ENCODE peak calls at places on chromosomes 13 and 19, in eight cellular contexts. M, Q, E, T, W, G, F and A are unnamed samples.

GRCh38 chr13:93505104-93505952 is 278.7 kb downstream of the GPC6 start:
- DNase-seq in E (peak), G (no peak), Q (peak), F (no peak), M (no peak), T (no peak), W (no peak), A (no peak)

GRCh38 chr19:10406191-10406590 is 2.8 kb upstream of the CDC37 start:
- DNase-seq in E (no peak), F (no peak), T (no peak), Q (no peak), M (no peak), W (no peak), G (no peak), A (no peak)

GRCh38 chr19:46886546-46887239 is 25.9 kb downstream of the ARHGAP35 start:
- DNase-seq in W (no peak), E (no peak), Q (no peak), T (no peak), G (no peak), M (no peak), F (no peak), A (peak)

GRCh38 chr13:46667687-46668281 is 114.8 kb downstream of the LRCH1 start:
- DNase-seq in W (no peak), T (no peak), Q (peak), G (no peak), E (peak), M (no peak), F (no peak), A (no peak)

GRCh38 chr13:40087021-40088002 is 431.9 kb downstream of the COG6 start:
- DNase-seq in W (no peak), G (no peak), Q (no peak), F (no peak), M (no peak), T (no peak), E (no peak), A (no peak)

GRCh38 chr19:38653028-38653571 is 5.7 kb downstream of the ACTN4 start:
- DNase-seq in F (peak), W (peak), M (no peak), G (no peak), T (no peak), Q (peak), E (peak), A (peak)

GRCh38 chr13:102422690-102423089 is 20.8 kb upstream of the FGF14 start:
- DNase-seq in Q (no peak), G (no peak), M (no peak), T (no peak), W (no peak), F (no peak), E (no peak), A (no peak)

GRCh38 chr19:7908742-7909461 is 5.2 kb downstream of the MAP2K7 start:
- DNase-seq in Q (no peak), W (no peak), E (no peak), F (no peak), M (no peak), T (no peak), G (no peak), A (no peak)

GRCh38 chr13:31908696-31909386 is 122.7 kb upstream of the FRY start:
- DNase-seq in W (no peak), T (no peak), G (no peak), M (no peak), F (no peak), E (peak), Q (no peak), A (peak)

GRCh38 chr19:37468961-37469777 is at the start of gene ZNF570:
- DNase-seq in F (peak), M (peak), E (peak), G (peak), W (peak), Q (peak), T (peak), A (no peak)

GRCh38 chr13:85261757-85262346 is 537.4 kb downstream of the SLITRK6 start:
- DNase-seq in F (no peak), G (no peak), T (no peak), W (no peak), M (no peak), Q (peak), E (no peak), A (peak)

GRCh38 chr19:41872775-41873647 is 4.1 kb upstream of the CD79A start:
- DNase-seq in W (peak), E (peak), G (peak), M (no peak), F (peak), T (peak), Q (peak), A (peak)

GRCh38 chr13:101875717-101876393 is 423.4 kb downstream of the ITGBL1 start:
- DNase-seq in T (no peak), W (no peak), E (peak), F (peak), G (no peak), M (no peak), Q (peak), A (peak)

GRCh38 chr19:379796-380195 is 29.2 kb downstream of the C2CD4C start:
- DNase-seq in F (no peak), G (no peak), E (no peak), T (no peak), W (no peak), Q (no peak), M (no peak), A (no peak)

GRCh38 chr19:2016041-2016807 is 710 bp upstream of the BTBD2 start:
- DNase-seq in M (peak), W (peak), Q (peak), F (peak), E (peak), G (peak), T (no peak), A (peak)

GRCh38 chr13:49248433-49249002 is 793 bp downstream of the CDADC1 start:
- DNase-seq in W (no peak), E (peak), G (no peak), T (no peak), F (peak), Q (peak), M (no peak), A (no peak)

GRCh38 chr13:56622840-56623239 is 517.9 kb upstream of the PRR20A start:
- DNase-seq in E (no peak), W (no peak), G (no peak), M (no peak), F (no peak), Q (no peak), T (no peak), A (no peak)

GRCh38 chr19:4974855-4975469 is 6.0 kb downstream of the KDM4B start:
- DNase-seq in G (no peak), T (no peak), F (no peak), W (no peak), M (no peak), Q (no peak), E (peak), A (no peak)

GRCh38 chr19:2149980-2150793 is 1.2 kb downstream of the AP3D1 start:
- DNase-seq in Q (peak), E (peak), G (no peak), W (peak), M (no peak), T (no peak), F (no peak), A (peak)

GRCh38 chr13:47249296-47249695 is 352.4 kb upstream of the HTR2A start:
- DNase-seq in W (no peak), M (no peak), T (no peak), F (no peak), Q (peak), G (no peak), E (no peak), A (no peak)

GRCh38 chr19:11435833-11436313 is 438 bp downstream of the PRKCSH start:
- DNase-seq in E (peak), F (peak), Q (peak), T (no peak), M (no peak), G (no peak), W (no peak), A (no peak)

GRCh38 chr13:29260684-29261083 is 334.8 kb downstream of the SLC7A1 start:
- DNase-seq in M (no peak), T (no peak), F (no peak), W (peak), G (no peak), E (peak), Q (peak), A (no peak)

GRCh38 chr19:29666634-29667389 is 1.6 kb downstream of the PLEKHF1 start:
- DNase-seq in Q (peak), W (peak), T (no peak), F (no peak), E (peak), M (no peak), G (no peak), A (no peak)

GRCh38 chr19:43439183-43440063 is 24.7 kb downstream of the TEX101 start:
- DNase-seq in W (no peak), F (peak), Q (peak), E (no peak), M (peak), G (peak), T (no peak), A (peak)

GRCh38 chr13:24605923-24606372 is 74.3 kb upstream of the ATP12A start:
- DNase-seq in W (no peak), M (no peak), Q (peak), E (peak), T (no peak), G (no peak), F (peak), A (peak)

GRCh38 chr13:48733739-48734329 is 80.1 kb downstream of the CYSLTR2 start:
- DNase-seq in G (no peak), E (no peak), T (no peak), F (no peak), Q (no peak), M (no peak), W (no peak), A (no peak)

GRCh38 chr19:38264486-38265212 is at the start of gene SPINT2:
- DNase-seq in W (no peak), T (no peak), Q (no peak), F (no peak), G (peak), M (no peak), E (no peak), A (no peak)

GRCh38 chr19:35216833-35217707 is 11.5 kb downstream of the FAM187B start:
- DNase-seq in Q (no peak), M (no peak), W (peak), T (no peak), F (peak), G (peak), E (no peak), A (peak)

GRCh38 chr13:30196025-30196424 is 111.3 kb downstream of the KATNAL1 start:
- DNase-seq in T (no peak), G (no peak), E (no peak), F (no peak), W (no peak), Q (peak), M (no peak), A (no peak)

GRCh38 chr13:77274126-77274525 is 52.8 kb downstream of the MYCBP2 start:
- DNase-seq in Q (peak), W (no peak), E (no peak), G (no peak), T (no peak), M (no peak), F (no peak), A (no peak)

GRCh38 chr19:7900931-7901330 is 2.7 kb upstream of the MAP2K7 start:
- DNase-seq in M (no peak), Q (no peak), E (no peak), T (no peak), G (no peak), W (no peak), F (no peak), A (peak)

GRCh38 chr19:51272183-51272817 is 21.4 kb downstream of the SIGLECL1 start:
- DNase-seq in T (no peak), W (no peak), E (no peak), Q (no peak), M (no peak), G (no peak), F (no peak), A (no peak)

GRCh38 chr13:25973085-25973484 is 78.7 kb downstream of the SHISA2 start:
- DNase-seq in Q (no peak), G (no peak), W (no peak), T (no peak), M (no peak), E (no peak), F (no peak), A (no peak)

GRCh38 chr19:48362716-48363499 is 832 bp downstream of the TMEM143 start:
- DNase-seq in F (peak), Q (peak), G (peak), M (peak), T (peak), E (peak), W (peak), A (peak)

GRCh38 chr19:48365602-48366001 is 1.4 kb downstream of the SYNGR4 start:
- DNase-seq in G (no peak), T (no peak), M (no peak), W (no peak), Q (no peak), F (no peak), E (no peak), A (no peak)

GRCh38 chr19:48363500-48363809 is 285 bp downstream of the TMEM143 start:
- DNase-seq in E (no peak), F (no peak), W (no peak), T (no peak), G (no peak), M (no peak), Q (no peak), A (no peak)

GRCh38 chr19:48364564-48365363 is 597 bp downstream of the SYNGR4 start:
- DNase-seq in Q (no peak), T (no peak), W (no peak), F (no peak), M (no peak), E (no peak), G (no peak), A (no peak)

GRCh38 chr19:48363810-48364563 is at the start of the genes SYNGR4 and TMEM143:
- DNase-seq in T (peak), E (peak), M (peak), F (peak), G (peak), Q (peak), W (peak), A (peak)
- TF ChIP-seq CTCF in T (no peak), E (no peak), M (no peak), F (no peak), G (no peak), Q (no peak), W (no peak), A (no peak)

DNA sequence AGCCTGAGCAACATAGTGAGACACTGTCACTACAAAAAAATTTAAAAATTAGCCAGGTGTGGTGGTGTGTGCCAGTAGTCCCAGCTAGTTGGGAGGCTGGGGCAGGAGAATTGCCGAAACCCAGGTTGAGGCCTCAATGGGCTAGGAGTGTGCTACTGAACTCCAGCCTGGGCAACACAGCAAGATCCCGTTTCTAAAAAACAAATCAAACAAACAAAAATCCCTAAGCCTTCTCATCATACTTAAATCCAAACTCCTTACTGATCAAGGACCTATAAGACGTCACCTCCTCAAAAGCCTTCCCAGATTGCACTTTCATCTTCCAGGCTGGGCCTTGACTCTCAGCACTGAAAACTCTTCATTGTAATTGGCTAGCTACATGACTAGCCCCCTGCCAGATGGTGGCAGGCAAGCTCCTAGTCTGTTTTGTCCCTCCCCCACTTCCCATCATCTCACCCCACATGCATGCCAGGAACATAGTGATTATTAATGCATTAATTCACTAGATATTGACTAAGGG is 17.5 kb upstream of the NANOS3 start:
- DNase-seq in T (no peak), F (no peak), G (no peak), M (no peak), Q (peak), E (peak), W (no peak), A (no peak)
- TF ChIP-seq CTCF in T (no peak), F (no peak), G (no peak), M (no peak), Q (no peak), E (no peak), W (no peak), A (no peak)

GRCh38 chr13:52845334-52845761 is 3.1 kb downstream of the PCDH8 start:
- DNase-seq in F (no peak), E (no peak), Q (no peak), T (no peak), G (no peak), W (no peak), M (no peak), A (no peak)

GRCh38 chr13:52847682-52848432 is 583 bp downstream of the PCDH8 start:
- DNase-seq in F (no peak), M (no peak), E (no peak), G (no peak), Q (no peak), W (no peak), T (no peak), A (no peak)

GRCh38 chr13:52847322-52847681 is 1.1 kb downstream of the PCDH8 start:
- DNase-seq in Q (no peak), E (no peak), F (no peak), G (no peak), W (no peak), M (no peak), T (no peak), A (no peak)

GRCh38 chr13:52846567-52847321 is 1.7 kb downstream of the PCDH8 start:
- DNase-seq in F (no peak), Q (peak), G (no peak), E (peak), W (peak), T (no peak), M (no peak), A (no peak)

GRCh38 chr13:52845766-52846566 is 2.5 kb downstream of the PCDH8 start:
- DNase-seq in F (no peak), Q (peak), G (no peak), W (peak), M (no peak), T (no peak), E (no peak), A (no peak)
- TF ChIP-seq CTCF in F (peak), Q (no peak), G (no peak), W (peak), M (peak), T (no peak), E (peak), A (no peak)

DNA sequence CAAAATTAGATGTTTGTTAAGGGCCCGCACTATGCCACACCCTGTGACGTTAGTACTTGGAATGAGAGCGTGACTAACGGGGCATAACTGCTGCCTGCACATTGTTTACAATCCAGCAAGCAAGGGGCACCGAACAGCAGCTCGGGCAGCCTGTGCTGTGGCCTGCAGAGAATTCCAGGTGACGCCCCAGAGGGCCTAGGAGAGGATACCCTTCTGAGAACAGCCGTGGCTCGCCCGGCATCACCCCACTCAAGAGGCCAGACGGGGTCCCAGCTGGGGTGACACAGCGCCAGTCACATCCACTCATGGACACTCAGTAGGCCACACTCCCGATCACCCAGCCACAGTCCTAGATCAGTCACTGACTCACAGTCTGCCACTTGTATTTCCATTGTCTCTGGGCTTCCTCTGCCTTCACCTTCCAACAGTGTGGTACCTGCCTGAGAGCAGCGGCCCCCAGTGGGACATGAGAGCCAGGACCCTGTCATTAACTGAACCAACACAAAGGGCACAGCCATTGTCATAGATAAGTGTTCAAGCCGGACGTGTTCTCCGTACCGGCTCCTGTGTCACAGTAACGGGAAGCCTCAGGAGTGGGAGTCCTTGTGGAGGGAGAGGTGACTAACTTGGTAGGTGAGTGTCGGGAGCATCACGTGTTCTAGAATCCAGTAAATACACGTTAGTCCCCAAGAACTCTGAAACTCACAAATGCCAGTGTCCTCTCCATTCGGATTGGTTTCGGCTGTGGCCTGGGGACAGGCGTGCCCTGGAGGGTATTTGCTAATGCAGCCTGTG is 7.5 kb downstream of the ZNF331 start:
- DNase-seq in W (no peak), E (peak), M (peak), T (no peak), Q (peak), G (no peak), F (no peak), A (peak)
- TF ChIP-seq CTCF in W (no peak), E (no peak), M (no peak), T (no peak), Q (no peak), G (no peak), F (no peak), A (no peak)

GRCh38 chr19:17871878-17872250 is at the start of gene SLC5A5:
- DNase-seq in E (no peak), W (no peak), Q (no peak), T (no peak), G (no peak), M (no peak), F (no peak), A (no peak)
- TF ChIP-seq CTCF in E (no peak), W (no peak), Q (no peak), T (no peak), G (no peak), M (no peak), F (no peak), A (no peak)

GRCh38 chr13:110417537-110417908 is 110.4 kb downstream of the COL4A2 start:
- DNase-seq in M (no peak), W (no peak), G (no peak), F (no peak), E (peak), T (no peak), Q (no peak), A (no peak)

GRCh38 chr13:110413311-110414040 is 106.4 kb downstream of the COL4A2 start:
- DNase-seq in W (no peak), F (no peak), G (no peak), M (no peak), E (no peak), T (no peak), Q (no peak), A (no peak)

GRCh38 chr13:110416131-110416584 is 109.1 kb downstream of the COL4A2 start:
- DNase-seq in F (no peak), E (peak), G (no peak), W (no peak), Q (peak), M (peak), T (no peak), A (peak)

GRCh38 chr13:110414283-110414682 is 107.2 kb downstream of the COL4A2 start:
- DNase-seq in F (no peak), Q (no peak), M (no peak), G (no peak), T (no peak), W (no peak), E (no peak), A (no peak)

DNA sequence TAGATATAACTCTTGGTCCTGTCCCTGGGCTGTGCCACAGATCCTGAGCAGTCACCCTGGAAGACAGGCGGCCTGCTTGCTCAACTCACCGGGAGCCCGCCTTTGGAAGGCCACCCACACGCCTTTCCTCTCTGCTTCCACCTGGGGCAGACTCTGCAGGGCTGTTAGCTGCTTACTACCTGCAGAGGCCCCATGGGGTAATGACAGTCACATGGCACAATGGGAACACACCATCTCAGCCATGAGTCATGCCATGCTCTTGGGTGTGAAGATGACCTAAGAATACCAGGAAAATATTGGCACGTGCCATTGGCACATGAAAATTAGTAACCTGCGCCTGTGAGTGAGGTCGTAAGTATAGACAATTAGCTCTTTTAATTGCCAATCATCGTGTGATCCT is 108.6 kb downstream of the COL4A2 start:
- DNase-seq in G (no peak), M (no peak), F (peak), W (no peak), T (no peak), E (no peak), Q (no peak), A (peak)
- TF ChIP-seq CTCF in G (no peak), M (no peak), F (no peak), W (no peak), T (no peak), E (no peak), Q (no peak), A (no peak)